ENCODE peak calls at places on chromosomes 7 and 10, in four cellular contexts. One of them, this sample, is unnamed.

GRCh38 chr10:29176845-29177244 is 112.0 kb upstream of the LYZL1 start:
- DNase-seq in memory B cell: no peak
- DNase-seq in T47D: no peak
- DNase-seq in NCI-H510A treated with DMSO at 0.1 percent for 48 hours: no peak
- DNase-seq in this sample: no peak

GRCh38 chr7:3194501-3195141 is 106.4 kb upstream of the SDK1 start:
- DNase-seq in T47D: no peak
- DNase-seq in NCI-H510A treated with DMSO at 0.1 percent for 48 hours: no peak
- DNase-seq in memory B cell: no peak
- DNase-seq in this sample: no peak

GRCh38 chr7:35697414-35698175 is 2.7 kb upstream of the HERPUD2 start:
- DNase-seq in memory B cell: no peak
- DNase-seq in NCI-H510A treated with DMSO at 0.1 percent for 48 hours: no peak
- DNase-seq in T47D: no peak
- DNase-seq in this sample: no peak

GRCh38 chr10:76547352-76547972 is 1090.1 kb downstream of the KCNMA1 start:
- DNase-seq in memory B cell: peak
- DNase-seq in T47D: peak
- DNase-seq in NCI-H510A treated with DMSO at 0.1 percent for 48 hours: peak
- DNase-seq in this sample: peak

GRCh38 chr10:7258948-7259523 is 151.8 kb downstream of the SFMBT2 start:
- DNase-seq in T47D: no peak
- DNase-seq in memory B cell: no peak
- DNase-seq in NCI-H510A treated with DMSO at 0.1 percent for 48 hours: no peak
- DNase-seq in this sample: no peak

GRCh38 chr10:93941603-93942002 is 47.8 kb downstream of the SLC35G1 start:
- DNase-seq in T47D: no peak
- DNase-seq in NCI-H510A treated with DMSO at 0.1 percent for 48 hours: no peak
- DNase-seq in memory B cell: no peak
- DNase-seq in this sample: no peak

GRCh38 chr7:27169658-27170493 is 4.2 kb downstream of the HOXA10 start:
- DNase-seq in T47D: no peak
- DNase-seq in NCI-H510A treated with DMSO at 0.1 percent for 48 hours: peak
- DNase-seq in memory B cell: peak
- DNase-seq in this sample: no peak

GRCh38 chr7:6164491-6164890 is 107.9 kb downstream of the CYTH3 start:
- DNase-seq in memory B cell: no peak
- DNase-seq in T47D: no peak
- DNase-seq in NCI-H510A treated with DMSO at 0.1 percent for 48 hours: no peak
- DNase-seq in this sample: no peak

GRCh38 chr10:124090630-124091209 is 2.7 kb downstream of the CHST15 start:
- DNase-seq in NCI-H510A treated with DMSO at 0.1 percent for 48 hours: no peak
- DNase-seq in memory B cell: no peak
- DNase-seq in T47D: no peak
- DNase-seq in this sample: peak

GRCh38 chr10:117348236-117348635 is 27.0 kb downstream of the PDZD8 start:
- DNase-seq in T47D: no peak
- DNase-seq in memory B cell: no peak
- DNase-seq in NCI-H510A treated with DMSO at 0.1 percent for 48 hours: no peak
- DNase-seq in this sample: no peak

GRCh38 chr10:77715081-77715480 is 77.5 kb upstream of the KCNMA1 start:
- DNase-seq in T47D: no peak
- DNase-seq in memory B cell: no peak
- DNase-seq in NCI-H510A treated with DMSO at 0.1 percent for 48 hours: peak
- DNase-seq in this sample: no peak

GRCh38 chr10:75643405-75643804 is 212.0 kb downstream of the LRMDA start:
- DNase-seq in NCI-H510A treated with DMSO at 0.1 percent for 48 hours: no peak
- DNase-seq in memory B cell: no peak
- DNase-seq in T47D: no peak
- DNase-seq in this sample: no peak

GRCh38 chr10:43879162-43879561 is 230.5 kb upstream of the ZNF32 start:
- DNase-seq in NCI-H510A treated with DMSO at 0.1 percent for 48 hours: no peak
- DNase-seq in T47D: no peak
- DNase-seq in memory B cell: no peak
- DNase-seq in this sample: no peak

GRCh38 chr7:92691578-92691977 is 101.4 kb upstream of the FAM133B start:
- DNase-seq in NCI-H510A treated with DMSO at 0.1 percent for 48 hours: peak
- DNase-seq in memory B cell: no peak
- DNase-seq in T47D: no peak
- DNase-seq in this sample: peak

GRCh38 chr10:132497788-132498561 is 39.6 kb upstream of the INPP5A start:
- DNase-seq in T47D: no peak
- DNase-seq in NCI-H510A treated with DMSO at 0.1 percent for 48 hours: no peak
- DNase-seq in memory B cell: no peak
- DNase-seq in this sample: no peak

GRCh38 chr10:114138581-114138980 is 35.4 kb downstream of the CCDC186 start:
- DNase-seq in memory B cell: no peak
- DNase-seq in T47D: no peak
- DNase-seq in NCI-H510A treated with DMSO at 0.1 percent for 48 hours: no peak
- DNase-seq in this sample: no peak

GRCh38 chr7:85186521-85187241 is at the start of gene SEMA3D:
- DNase-seq in memory B cell: peak
- DNase-seq in NCI-H510A treated with DMSO at 0.1 percent for 48 hours: peak
- DNase-seq in T47D: peak
- DNase-seq in this sample: peak

GRCh38 chr10:121418126-121418777 is 180.0 kb downstream of the FGFR2 start:
- DNase-seq in T47D: no peak
- DNase-seq in memory B cell: no peak
- DNase-seq in NCI-H510A treated with DMSO at 0.1 percent for 48 hours: no peak
- DNase-seq in this sample: no peak

GRCh38 chr7:83861-84632 is 108.3 kb upstream of the FAM20C start:
- DNase-seq in NCI-H510A treated with DMSO at 0.1 percent for 48 hours: no peak
- DNase-seq in T47D: no peak
- DNase-seq in memory B cell: no peak
- DNase-seq in this sample: no peak

GRCh38 chr7:78357709-78358108 is 559.1 kb downstream of the PHTF2 start:
- DNase-seq in memory B cell: no peak
- DNase-seq in NCI-H510A treated with DMSO at 0.1 percent for 48 hours: no peak
- DNase-seq in T47D: no peak
- DNase-seq in this sample: no peak

GRCh38 chr7:114921636-114922150 is at the start of gene MDFIC:
- DNase-seq in T47D: no peak
- DNase-seq in memory B cell: no peak
- DNase-seq in NCI-H510A treated with DMSO at 0.1 percent for 48 hours: no peak
- DNase-seq in this sample: no peak

GRCh38 chr10:103583871-103584215 is 90.3 kb downstream of the NEURL1 start:
- DNase-seq in NCI-H510A treated with DMSO at 0.1 percent for 48 hours: no peak
- DNase-seq in memory B cell: no peak
- DNase-seq in T47D: no peak
- DNase-seq in this sample: no peak

GRCh38 chr7:2771274-2771711 is 72.8 kb downstream of the GNA12 start:
- DNase-seq in NCI-H510A treated with DMSO at 0.1 percent for 48 hours: no peak
- DNase-seq in memory B cell: no peak
- DNase-seq in T47D: no peak
- DNase-seq in this sample: no peak

GRCh38 chr7:69932034-69932628 is 333.9 kb downstream of the AUTS2 start:
- DNase-seq in memory B cell: no peak
- DNase-seq in NCI-H510A treated with DMSO at 0.1 percent for 48 hours: peak
- DNase-seq in T47D: peak
- DNase-seq in this sample: peak

GRCh38 chr10:125375210-125375609 is 214.8 kb upstream of the CTBP2 start:
- DNase-seq in T47D: no peak
- DNase-seq in NCI-H510A treated with DMSO at 0.1 percent for 48 hours: no peak
- DNase-seq in memory B cell: no peak
- DNase-seq in this sample: no peak

GRCh38 chr10:17423641-17424186 is 30.7 kb downstream of the ST8SIA6 start:
- DNase-seq in NCI-H510A treated with DMSO at 0.1 percent for 48 hours: no peak
- DNase-seq in T47D: no peak
- DNase-seq in memory B cell: no peak
- DNase-seq in this sample: no peak

GRCh38 chr10:122689146-122689807 is 10.4 kb downstream of the C10orf120 start:
- DNase-seq in memory B cell: no peak
- DNase-seq in NCI-H510A treated with DMSO at 0.1 percent for 48 hours: no peak
- DNase-seq in T47D: no peak
- DNase-seq in this sample: no peak

GRCh38 chr7:67371429-67372305 is 375.0 kb downstream of the TYW1 start:
- DNase-seq in T47D: peak
- DNase-seq in NCI-H510A treated with DMSO at 0.1 percent for 48 hours: peak
- DNase-seq in memory B cell: peak
- DNase-seq in this sample: peak

This sample was measured in prostate gland.